ENCODE peak calls at places on chromosomes 11 and 22, in four cellular contexts. One of them, this sample, is unnamed.

GRCh38 chr22:44181033-44181911 is 547 bp downstream of the PARVG start:
- DNase-seq in IMR-90: no peak
- DNase-seq in H9: no peak
- DNase-seq in mesendoderm: no peak
- DNase-seq in this sample: no peak

GRCh38 chr11:17697175-17697949 is 22.0 kb upstream of the MYOD1 start:
- DNase-seq in H9: no peak
- DNase-seq in IMR-90: no peak
- DNase-seq in mesendoderm: no peak
- DNase-seq in this sample: no peak

GRCh38 chr11:131064373-131064991 is 148.2 kb upstream of the SNX19 start:
- DNase-seq in IMR-90: peak; percentile 70
- DNase-seq in H9: peak; percentile 87
- DNase-seq in mesendoderm: peak; percentile 90
- DNase-seq in this sample: peak; percentile 60

GRCh38 chr11:76863196-76863777 is 2.6 kb downstream of the ACER3 start:
- DNase-seq in IMR-90: no peak
- DNase-seq in H9: no peak
- DNase-seq in mesendoderm: no peak
- DNase-seq in this sample: no peak

GRCh38 chr22:44108076-44108475 is 72.6 kb upstream of the PARVG start:
- DNase-seq in mesendoderm: peak; percentile 38
- DNase-seq in IMR-90: no peak
- DNase-seq in H9: no peak
- DNase-seq in this sample: no peak

GRCh38 chr22:39243443-39244072 is 1.2 kb downstream of the PDGFB start:
- DNase-seq in H9: no peak
- DNase-seq in mesendoderm: peak; percentile 51
- DNase-seq in IMR-90: no peak
- DNase-seq in this sample: peak; percentile 40

GRCh38 chr22:38017272-38017920 is 33.0 kb upstream of the SOX10 start:
- DNase-seq in IMR-90: peak; percentile 52
- DNase-seq in H9: no peak
- DNase-seq in mesendoderm: no peak
- DNase-seq in this sample: no peak

GRCh38 chr22:44667829-44668189 is 34.2 kb upstream of the PRR5 start:
- DNase-seq in IMR-90: no peak
- DNase-seq in H9: peak; percentile 42
- DNase-seq in mesendoderm: no peak
- DNase-seq in this sample: no peak

GRCh38 chr11:707817-708420 is 1.9 kb downstream of the EPS8L2 start:
- DNase-seq in IMR-90: no peak
- DNase-seq in H9: peak; percentile 49
- DNase-seq in mesendoderm: peak; percentile 58
- DNase-seq in this sample: no peak

GRCh38 chr11:35723493-35724284 is 61.1 kb downstream of the TRIM44 start:
- DNase-seq in H9: no peak
- DNase-seq in IMR-90: peak; percentile 27
- DNase-seq in mesendoderm: no peak
- DNase-seq in this sample: peak; percentile 11

GRCh38 chr11:126438272-126438671 is 82.8 kb downstream of the ST3GAL4 start:
- DNase-seq in H9: no peak
- DNase-seq in IMR-90: no peak
- DNase-seq in mesendoderm: no peak
- DNase-seq in this sample: no peak

GRCh38 chr11:12653729-12654128 is 20.5 kb upstream of the TEAD1 start:
- DNase-seq in H9: peak; percentile 58
- DNase-seq in IMR-90: no peak
- DNase-seq in mesendoderm: peak; percentile 87
- DNase-seq in this sample: no peak

GRCh38 chr11:702731-703461 is 3.1 kb upstream of the EPS8L2 start:
- DNase-seq in H9: no peak
- DNase-seq in mesendoderm: no peak
- DNase-seq in IMR-90: no peak
- DNase-seq in this sample: no peak

GRCh38 chr11:3823303-3823702 is 14.9 kb downstream of the PGAP2 start:
- DNase-seq in IMR-90: peak; percentile 84
- DNase-seq in H9: no peak
- DNase-seq in mesendoderm: no peak
- DNase-seq in this sample: peak; percentile 65

GRCh38 chr11:78516281-78516680 is 58.4 kb downstream of the NARS2 start:
- DNase-seq in IMR-90: no peak
- DNase-seq in H9: no peak
- DNase-seq in mesendoderm: no peak
- DNase-seq in this sample: no peak

GRCh38 chr11:8640305-8640932 is 42.0 kb downstream of the TRIM66 start:
- DNase-seq in IMR-90: no peak
- DNase-seq in H9: peak; percentile 55
- DNase-seq in mesendoderm: peak; percentile 28
- DNase-seq in this sample: no peak
- H2BK15ac ChIP-seq in IMR-90: no peak overlapping the region
- H2BK15ac ChIP-seq in H9: no peak overlapping the region
- H2BK15ac ChIP-seq in mesendoderm: no peak overlapping the region
- H2BK15ac ChIP-seq in this sample: no peak overlapping the region

GRCh38 chr11:44764583-44764982 is 37.8 kb downstream of the TSPAN18 start:
- DNase-seq in mesendoderm: no peak
- DNase-seq in IMR-90: no peak
- DNase-seq in H9: peak; percentile 8
- DNase-seq in this sample: no peak
- H3K4me1 ChIP-seq in mesendoderm: peaks cover 3% of the 10 kb centered on the region
- H3K4me1 ChIP-seq in IMR-90: peaks cover 31% of the 10 kb centered on the region
- H3K4me1 ChIP-seq in H9: peaks cover 4% of the 10 kb centered on the region
- H3K4me1 ChIP-seq in this sample: peaks cover 22% of the 10 kb centered on the region

DNA sequence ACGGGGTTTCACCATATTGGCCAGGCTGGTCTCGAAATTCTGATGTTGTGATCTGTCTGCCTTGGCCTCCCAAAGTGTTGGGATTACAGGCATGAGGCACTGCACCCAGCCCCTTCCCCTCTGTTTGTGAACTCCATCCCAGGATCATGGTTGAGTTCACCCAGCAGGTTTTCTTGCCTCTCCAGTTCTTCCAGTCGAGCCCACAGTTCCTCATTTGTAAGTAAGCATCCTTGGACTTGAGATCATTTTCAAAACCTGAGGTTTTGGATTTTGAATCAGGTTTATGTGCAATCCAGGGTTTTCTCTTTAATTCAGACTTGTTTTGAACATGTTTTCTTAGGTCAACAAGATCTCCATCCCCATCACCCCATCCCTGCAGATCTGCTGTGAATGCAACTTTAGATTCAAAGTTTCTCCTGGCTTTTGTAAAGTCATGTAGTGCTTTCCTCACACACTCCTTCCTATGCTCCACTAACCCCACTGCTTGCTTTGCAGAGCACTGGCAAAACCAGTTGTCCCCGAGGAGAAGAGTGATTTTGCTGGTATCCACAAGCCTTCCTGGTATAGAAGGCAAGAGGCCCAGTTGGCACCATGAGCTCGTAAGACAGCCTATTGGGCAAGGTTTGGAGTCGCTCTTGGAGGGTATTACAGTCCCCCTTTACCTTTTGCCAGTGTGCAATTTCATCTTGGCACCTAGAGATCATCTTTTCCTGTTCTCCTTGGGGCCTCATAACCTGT is 14.7 kb upstream of the VPREB1 start:
- DNase-seq in IMR-90: no peak
- DNase-seq in H9: no peak
- DNase-seq in mesendoderm: no peak
- DNase-seq in this sample: no peak
- H2BK15ac ChIP-seq in IMR-90: no peak overlapping the region
- H2BK15ac ChIP-seq in H9: no peak overlapping the region
- H2BK15ac ChIP-seq in mesendoderm: no peak overlapping the region
- H2BK15ac ChIP-seq in this sample: no peak overlapping the region

GRCh38 chr11:60942970-60943565 is 8.9 kb downstream of the SLC15A3 start:
- DNase-seq in mesendoderm: no peak
- DNase-seq in H9: no peak
- DNase-seq in IMR-90: no peak
- DNase-seq in this sample: no peak
- H3K4me1 ChIP-seq in mesendoderm: no peaks in the 10 kb centered on the region
- H3K4me1 ChIP-seq in H9: no peaks in the 10 kb centered on the region
- H3K4me1 ChIP-seq in IMR-90: peaks cover 4% of the 10 kb centered on the region
- H3K4me1 ChIP-seq in this sample: peaks cover 2% of the 10 kb centered on the region

DNA sequence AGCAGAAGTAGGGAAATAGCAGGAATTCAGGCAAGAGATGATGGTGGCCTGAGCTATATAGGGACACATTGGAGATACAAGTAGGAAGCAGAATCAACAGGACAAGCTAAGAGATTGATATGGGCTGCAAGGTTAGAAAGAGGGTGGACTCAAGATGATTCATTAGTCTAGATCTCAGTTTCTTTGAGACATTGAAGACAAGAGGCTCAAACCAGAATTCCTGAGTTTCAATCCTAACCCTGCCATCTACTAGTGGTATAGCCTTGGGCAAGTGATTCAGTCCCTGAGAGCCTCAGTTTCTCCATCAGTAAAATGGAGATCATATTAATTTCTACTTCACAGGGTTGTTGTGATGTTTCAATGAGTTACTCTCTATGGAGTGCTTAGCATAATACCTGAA is 53.1 kb upstream of the NAV2 start:
- DNase-seq in mesendoderm: no peak
- DNase-seq in IMR-90: no peak
- DNase-seq in H9: no peak
- DNase-seq in this sample: no peak
- H2BK15ac ChIP-seq in mesendoderm: no peak overlapping the region
- H2BK15ac ChIP-seq in IMR-90: no peak overlapping the region
- H2BK15ac ChIP-seq in H9: no peak overlapping the region
- H2BK15ac ChIP-seq in this sample: no peak overlapping the region

GRCh38 chr22:41911292-41911611 is 3.6 kb downstream of the SHISA8 start:
- DNase-seq in IMR-90: no peak
- DNase-seq in H9: peak; percentile 39
- DNase-seq in mesendoderm: no peak
- DNase-seq in this sample: no peak

GRCh38 chr22:41914611-41915034 is 251 bp downstream of the SHISA8 start:
- DNase-seq in mesendoderm: no peak
- DNase-seq in H9: no peak
- DNase-seq in IMR-90: no peak
- DNase-seq in this sample: no peak

GRCh38 chr22:41912338-41913039 is 2.4 kb downstream of the SHISA8 start:
- DNase-seq in mesendoderm: no peak
- DNase-seq in IMR-90: no peak
- DNase-seq in H9: peak; percentile 26
- DNase-seq in this sample: no peak

GRCh38 chr22:41913842-41914534 is 886 bp downstream of the SHISA8 start:
- DNase-seq in mesendoderm: no peak
- DNase-seq in IMR-90: no peak
- DNase-seq in H9: peak; percentile 72
- DNase-seq in this sample: no peak

DNA sequence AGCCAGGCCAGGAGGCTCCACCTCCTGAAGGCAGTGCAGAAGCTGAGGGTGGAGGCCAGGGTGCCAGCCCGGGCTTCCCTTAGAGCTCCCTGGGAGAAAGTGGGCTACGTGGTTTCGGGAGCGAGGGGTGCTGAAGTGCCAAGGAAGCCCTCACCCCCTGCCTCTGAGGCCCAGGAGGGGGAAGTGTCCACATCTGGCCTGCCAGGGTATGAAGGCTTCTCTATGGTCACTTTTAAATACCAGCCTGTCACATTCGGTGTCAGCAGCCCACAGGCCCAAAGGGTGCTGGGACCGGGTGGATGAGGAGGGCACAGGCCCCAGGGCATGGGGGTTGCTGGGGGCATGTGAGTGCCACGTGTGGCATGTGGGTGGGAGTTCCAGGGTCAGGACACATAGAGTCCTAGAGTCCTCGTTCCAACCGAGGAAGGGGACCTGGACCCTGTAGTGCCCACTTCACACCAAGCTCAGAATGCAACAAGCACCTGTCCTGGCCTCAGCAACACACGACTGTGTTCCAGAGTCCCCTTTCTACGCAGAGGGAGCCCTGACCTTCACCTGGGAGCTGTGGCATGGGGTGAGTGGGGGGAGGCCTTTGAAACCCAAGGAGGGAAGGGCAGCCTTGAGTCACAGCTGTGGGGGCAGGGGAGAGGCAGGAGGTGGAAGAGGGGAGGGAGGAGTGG is 1.7 kb downstream of the SHISA8 start:
- DNase-seq in H9: no peak
- DNase-seq in mesendoderm: no peak
- DNase-seq in IMR-90: no peak
- DNase-seq in this sample: no peak
- H3K4me1 ChIP-seq in H9: peaks cover 2% of the 10 kb centered on the region
- H3K4me1 ChIP-seq in mesendoderm: peaks cover 3% of the 10 kb centered on the region
- H3K4me1 ChIP-seq in IMR-90: peaks cover 2% of the 10 kb centered on the region
- H3K4me1 ChIP-seq in this sample: peaks cover 47% of the 10 kb centered on the region

This sample was measured in mesenchymal stem cell.